ENCODE peak calls at places on chromosomes 4 and X, in six cellular contexts. E, D, N, K, X and T are unnamed samples.

GRCh38 chr4:13640149-13640671 is 12.7 kb upstream of the BOD1L1 start:
- DNase-seq in K (no peak), N (peak), D (no peak), X (no peak), E (no peak), T (no peak)

GRCh38 chr4:145297556-145297955 is 117.2 kb upstream of the OTUD4 start:
- DNase-seq in N (no peak), X (no peak), K (no peak), D (no peak), E (no peak), T (no peak)

GRCh38 chr4:89000844-89001360 is 56.1 kb downstream of the FAM13A start:
- DNase-seq in K (no peak), D (no peak), N (peak), E (peak), X (no peak), T (no peak)

GRCh38 chr4:102687982-102688433 is 72.8 kb downstream of the MANBA start:
- DNase-seq in N (no peak), E (no peak), D (no peak), X (no peak), K (no peak), T (no peak)

GRCh38 chr4:37639551-37640293 is 46.5 kb downstream of the RELL1 start:
- DNase-seq in E (no peak), K (no peak), X (no peak), D (no peak), N (no peak), T (no peak)

GRCh38 chr4:120052840-120053239 is 13.8 kb downstream of the MAD2L1 start:
- DNase-seq in E (no peak), N (peak), X (no peak), K (no peak), D (no peak), T (no peak)

GRCh38 chr4:41142946-41143720 is 71.2 kb downstream of the APBB2 start:
- DNase-seq in E (no peak), X (no peak), N (peak), D (peak), K (no peak), T (no peak)

GRCh38 chr4:69764311-69764710 is 3.9 kb upstream of the SULT1B1 start:
- DNase-seq in E (peak), K (peak), X (no peak), D (no peak), N (no peak), T (peak)

GRCh38 chr4:77712675-77713074 is 106.5 kb downstream of the CNOT6L start:
- DNase-seq in K (no peak), E (no peak), N (no peak), D (no peak), X (no peak), T (no peak)

GRCh38 chr4:123421942-123422781 is 25.6 kb downstream of the SPRY1 start:
- DNase-seq in K (peak), X (no peak), N (no peak), D (no peak), E (no peak), T (no peak)

GRCh38 chr4:19382993-19383392 is 868.7 kb upstream of the SLIT2 start:
- DNase-seq in D (no peak), E (no peak), N (peak), X (no peak), K (no peak), T (no peak)

GRCh38 chr4:153019906-153020305 is 83.8 kb downstream of the FHDC1 start:
- DNase-seq in E (no peak), X (no peak), K (no peak), N (no peak), D (no peak), T (no peak)

GRCh38 chrX:40149286-40150175 is 51.8 kb upstream of the BCOR start:
- DNase-seq in D (no peak), K (no peak), N (no peak), E (no peak), X (no peak), T (no peak)

GRCh38 chr4:20178902-20179576 is 72.7 kb upstream of the SLIT2 start:
- DNase-seq in E (no peak), K (no peak), D (no peak), N (no peak), X (no peak), T (no peak)

GRCh38 chr4:139530833-139531427 is 25.1 kb downstream of the SETD7 start:
- DNase-seq in D (peak), X (peak), N (peak), K (peak), E (no peak), T (peak)

GRCh38 chr4:186723207-186724047 is at the start of gene FAT1:
- DNase-seq in N (peak), K (no peak), E (peak), X (no peak), D (peak), T (no peak)

GRCh38 chrX:1661048-1661921 is 46.4 kb downstream of the ASMT start:
- DNase-seq in X (peak), N (peak), K (peak), E (no peak), D (no peak), T (peak)

GRCh38 chrX:30971761-30972603 is 82.9 kb upstream of the TAB3 start:
- DNase-seq in X (no peak), E (peak), D (no peak), K (no peak), N (peak), T (peak)

GRCh38 chr4:147801820-147802219 is 69.9 kb downstream of the ARHGAP10 start:
- DNase-seq in E (no peak), N (no peak), X (no peak), K (no peak), D (no peak), T (no peak)

GRCh38 chrX:120365320-120365719 is 3.4 kb downstream of the ATP1B4 start:
- DNase-seq in E (peak), X (peak), N (peak), D (peak), K (peak), T (no peak)

GRCh38 chr4:82500106-82500738 is 61.6 kb downstream of the TMEM150C start:
- DNase-seq in X (no peak), E (peak), K (no peak), N (no peak), D (no peak), T (no peak)

GRCh38 chrX:97882306-97882705 is 998.6 kb downstream of the RPA4 start:
- DNase-seq in E (no peak), N (peak), D (no peak), X (no peak), K (no peak), T (no peak)

GRCh38 chrX:24153175-24153795 is 3.8 kb downstream of the ZFX start:
- DNase-seq in X (no peak), K (no peak), D (no peak), E (no peak), N (peak), T (no peak)

GRCh38 chrX:11103006-11103405 is 8.1 kb upstream of the HCCS start:
- DNase-seq in X (no peak), E (no peak), K (no peak), D (no peak), N (no peak), T (no peak)

GRCh38 chr4:113476800-113477199 is 284.7 kb downstream of the CAMK2D start:
- DNase-seq in N (peak), D (no peak), X (no peak), E (no peak), K (no peak), T (no peak)

GRCh38 chr4:24971192-24971591 is 58.4 kb upstream of the CCDC149 start:
- DNase-seq in D (no peak), X (no peak), K (no peak), E (no peak), N (peak), T (no peak)

GRCh38 chrX:3066555-3066954 is 25.3 kb downstream of the ARSF start:
- DNase-seq in E (no peak), D (no peak), X (no peak), K (no peak), N (peak), T (no peak)

GRCh38 chrX:153920546-153920945 is 5.5 kb downstream of the ARHGAP4 start:
- DNase-seq in E (no peak), X (no peak), K (no peak), N (no peak), D (no peak), T (no peak)

GRCh38 chrX:23195097-23195496 is 139.6 kb upstream of the PTCHD1 start:
- DNase-seq in N (no peak), E (no peak), K (no peak), X (no peak), D (no peak), T (no peak)

GRCh38 chr4:41512139-41512538 is 25.8 kb upstream of the LIMCH1 start:
- DNase-seq in D (no peak), E (no peak), N (no peak), X (no peak), K (no peak), T (no peak)

GRCh38 chrX:81195712-81196111 is 6.0 kb downstream of the HMGN5 start:
- DNase-seq in X (peak), E (peak), K (peak), N (peak), D (peak), T (peak)

GRCh38 chrX:8043546-8043945 is 116.3 kb upstream of the PNPLA4 start:
- DNase-seq in X (no peak), E (no peak), D (no peak), N (no peak), K (no peak), T (no peak)